ENCODE peak calls at places on chromosomes 6 and 20, in nine cellular contexts. B is Kasumi-1; H is CD4-positive, alpha-beta T cell; J is HS-27A; N is left ventricle myocardium inferior; E is ascending aorta; M is esophagus squamous epithelium; S is stimulated activated CD4-positive, alpha-beta T cell treated with anti-CD3 and anti-CD28 coated beads, Interleukin-15, amount 100 ng/mL, for 1 hour; U is cardiac fibroblast. Y is an unnamed sample.
A peak's percentile ranks its signal among the peaks of the same experiment; 100 is the strongest.

GRCh38 chr6:115610646-115611045 is 450.0 kb downstream of the FRK start:
- DNase-seq in S (no peak), J (no peak), E (no peak), N (no peak), U (no peak), H (no peak), M (no peak), B (no peak), Y (no peak)

GRCh38 chr6:127879685-127880084 is 21.2 kb downstream of the THEMIS start:
- DNase-seq in E (no peak), M (no peak), J (no peak), U (peak; percentile 21), B (no peak), S (no peak), H (no peak), N (no peak), Y (no peak)

GRCh38 chr6:4891171-4891570 is 112.7 kb downstream of the RPP40 start:
- DNase-seq in J (no peak), E (no peak), U (no peak), B (no peak), M (no peak), S (no peak), N (no peak), H (no peak), Y (no peak)

GRCh38 chr6:42532038-42532669 is 31.7 kb upstream of the UBR2 start:
- DNase-seq in E (no peak), J (peak; percentile 41), N (no peak), M (no peak), U (peak; percentile 80), B (peak; percentile 77), S (no peak), H (no peak), Y (no peak)

GRCh38 chr6:157985378-157986155 is 3.9 kb downstream of the SYNJ2 start:
- DNase-seq in U (no peak), H (no peak), M (no peak), J (no peak), S (no peak), E (no peak), N (no peak), B (no peak), Y (no peak)

GRCh38 chr6:25395731-25396130 is 116.6 kb downstream of the CARMIL1 start:
- DNase-seq in E (no peak), J (no peak), S (no peak), B (no peak), N (no peak), M (no peak), U (no peak), H (no peak), Y (no peak)

GRCh38 chr20:40489886-40490285 is 199.2 kb downstream of the MAFB start:
- DNase-seq in U (peak; percentile 67), S (no peak), B (no peak), E (no peak), H (no peak), M (no peak), N (no peak), J (peak; percentile 77), Y (no peak)

GRCh38 chr20:58109126-58109880 is 119.2 kb downstream of the ANKRD60 start:
- DNase-seq in U (no peak), E (no peak), J (peak; percentile 90), M (no peak), H (no peak), N (no peak), S (no peak), B (no peak), Y (no peak)

GRCh38 chr20:63090682-63091571 is 84.2 kb upstream of the BHLHE23 start:
- DNase-seq in H (no peak), N (peak; percentile 10), E (peak; percentile 61), U (no peak), J (no peak), S (no peak), B (no peak), M (no peak), Y (no peak)

GRCh38 chr6:40688214-40688761 is 101.1 kb upstream of the LRFN2 start:
- DNase-seq in J (no peak), B (no peak), N (no peak), M (no peak), E (no peak), S (no peak), U (peak; percentile 3), H (no peak), Y (no peak)

GRCh38 chr6:105791569-105792318 is 294.4 kb upstream of the PRDM1 start:
- DNase-seq in S (no peak), N (no peak), H (no peak), J (no peak), M (no peak), U (no peak), B (no peak), E (no peak), Y (no peak)

GRCh38 chr20:8709627-8710026 is 359.3 kb upstream of the PLCB4 start:
- DNase-seq in U (peak; percentile 32), S (no peak), E (no peak), M (no peak), B (no peak), H (no peak), N (no peak), J (no peak), Y (no peak)

GRCh38 chr6:19408331-19408730 is 428.8 kb upstream of the ID4 start:
- DNase-seq in S (no peak), E (no peak), M (no peak), J (no peak), U (peak; percentile 26), H (no peak), N (no peak), B (no peak), Y (no peak)

GRCh38 chr6:132300323-132300949 is 100.8 kb downstream of the MOXD1 start:
- DNase-seq in M (no peak), S (no peak), J (peak; percentile 11), B (peak; percentile 83), N (no peak), E (no peak), U (peak; percentile 78), H (no peak), Y (no peak)

GRCh38 chr6:1851681-1852456 is 242.2 kb downstream of the FOXC1 start:
- DNase-seq in B (no peak), S (no peak), M (no peak), E (no peak), J (no peak), H (no peak), U (no peak), N (no peak), Y (no peak)

GRCh38 chr20:4171538-4172116 is 156.3 kb upstream of the RNF24 start:
- DNase-seq in S (no peak), U (peak; percentile 25), M (no peak), E (no peak), N (no peak), B (no peak), J (no peak), H (no peak), Y (no peak)

GRCh38 chr20:61531553-61532345 is 279.7 kb downstream of the CDH4 start:
- DNase-seq in U (no peak), H (no peak), N (no peak), S (no peak), J (no peak), M (no peak), B (no peak), E (no peak), Y (no peak)

GRCh38 chr6:155188707-155189496 is 74.9 kb upstream of the CLDN20 start:
- DNase-seq in H (no peak), N (no peak), B (no peak), M (no peak), J (no peak), U (peak; percentile 90), E (no peak), S (no peak), Y (no peak)

GRCh38 chr6:73774311-73774766 is 78.3 kb downstream of the CD109 start:
- DNase-seq in H (no peak), N (peak; percentile 48), U (peak; percentile 97), S (no peak), J (no peak), E (no peak), M (no peak), B (no peak), Y (no peak)

GRCh38 chr20:44069203-44069931 is 117.6 kb downstream of the JPH2 start:
- DNase-seq in H (peak; percentile 66), M (no peak), U (no peak), E (no peak), S (no peak), B (no peak), N (no peak), J (no peak), Y (peak; percentile 79)

GRCh38 chr6:116997496-116997895 is 120.5 kb downstream of the RFX6 start:
- DNase-seq in J (no peak), B (no peak), N (no peak), H (no peak), U (no peak), E (no peak), M (no peak), S (no peak), Y (no peak)

GRCh38 chr6:13194852-13195251 is 133.5 kb downstream of the TBC1D7 start:
- DNase-seq in E (peak; percentile 69), U (peak; percentile 83), B (peak; percentile 54), J (peak; percentile 31), S (no peak), H (no peak), N (no peak), M (no peak), Y (no peak)

GRCh38 chr6:134995536-134995935 is 45.6 kb upstream of the ALDH8A1 start:
- DNase-seq in B (no peak), E (no peak), S (no peak), H (no peak), M (no peak), N (no peak), J (no peak), U (peak; percentile 23), Y (no peak)

GRCh38 chr6:169247419-169247818 is 6.2 kb downstream of the THBS2 start:
- DNase-seq in H (no peak), E (no peak), N (no peak), S (no peak), B (no peak), U (no peak), J (no peak), M (no peak), Y (no peak)

GRCh38 chr6:18034798-18035202 is 47.4 kb upstream of the KIF13A start:
- DNase-seq in B (no peak), E (peak; percentile 22), U (peak; percentile 22), J (no peak), N (no peak), M (no peak), H (no peak), S (no peak), Y (no peak)

GRCh38 chr6:73691512-73691911 is 4.5 kb upstream of the CD109 start:
- DNase-seq in E (no peak), U (peak; percentile 5), H (no peak), J (no peak), S (no peak), B (no peak), M (no peak), N (no peak), Y (no peak)

GRCh38 chr20:53828673-53829085 is 235.0 kb upstream of the ZNF217 start:
- DNase-seq in N (no peak), S (no peak), M (no peak), B (no peak), J (peak; percentile 94), U (peak; percentile 95), E (peak; percentile 75), H (no peak), Y (no peak)

GRCh38 chr6:19380287-19380686 is 456.9 kb upstream of the ID4 start:
- DNase-seq in M (no peak), B (no peak), S (no peak), H (no peak), U (peak; percentile 38), E (no peak), J (no peak), N (no peak), Y (no peak)

GRCh38 chr20:8860011-8860495 is 208.8 kb upstream of the PLCB4 start:
- DNase-seq in B (no peak), N (no peak), M (no peak), U (peak; percentile 70), H (no peak), J (peak; percentile 83), S (no peak), E (no peak), Y (no peak)

GRCh38 chr6:113995632-113996031 is 24.7 kb upstream of the HDAC2 start:
- DNase-seq in H (no peak), J (peak; percentile 94), E (peak; percentile 82), U (peak; percentile 94), S (no peak), N (peak; percentile 32), M (no peak), B (no peak), Y (no peak)

GRCh38 chr20:17916365-17916996 is 52.1 kb downstream of the SNX5 start:
- DNase-seq in B (no peak), H (no peak), S (no peak), N (no peak), U (peak; percentile 32), M (no peak), J (no peak), E (peak; percentile 57), Y (no peak)